ENCODE peak calls at places on chromosomes 13 and 19, in six cellular contexts. One of them, this sample, is unnamed.
A peak's percentile ranks its signal among the peaks of the same experiment; 100 is the strongest.

GRCh38 chr13:49759503-49759902 is 33.0 kb downstream of the KPNA3 start:
- DNase-seq in Peyer's patch: no peak
- DNase-seq in HL-60: no peak
- DNase-seq in ascending aorta: no peak
- DNase-seq in breast epithelium: no peak
- DNase-seq in SK-N-SH: no peak
- DNase-seq in this sample: no peak

GRCh38 chr19:13060964-13061927 is 41.4 kb downstream of the LYL1 start:
- DNase-seq in Peyer's patch: peak; percentile 91
- DNase-seq in HL-60: peak; percentile 41
- DNase-seq in ascending aorta: no peak
- DNase-seq in breast epithelium: peak; percentile 66
- DNase-seq in SK-N-SH: peak; percentile 92
- DNase-seq in this sample: no peak

GRCh38 chr13:20492641-20493040 is 33.0 kb downstream of the CRYL1 start:
- DNase-seq in Peyer's patch: no peak
- DNase-seq in HL-60: no peak
- DNase-seq in ascending aorta: no peak
- DNase-seq in breast epithelium: no peak
- DNase-seq in SK-N-SH: no peak
- DNase-seq in this sample: no peak

GRCh38 chr13:44692173-44692713 is 116.1 kb upstream of the TSC22D1 start:
- DNase-seq in Peyer's patch: no peak
- DNase-seq in HL-60: no peak
- DNase-seq in ascending aorta: no peak
- DNase-seq in breast epithelium: no peak
- DNase-seq in SK-N-SH: no peak
- DNase-seq in this sample: no peak

GRCh38 chr19:15471639-15472101 is 7.3 kb upstream of the RASAL3 start:
- DNase-seq in Peyer's patch: no peak
- DNase-seq in HL-60: no peak
- DNase-seq in ascending aorta: no peak
- DNase-seq in breast epithelium: no peak
- DNase-seq in SK-N-SH: peak; percentile 12
- DNase-seq in this sample: no peak

GRCh38 chr13:75400775-75401174 is 81.2 kb downstream of the TBC1D4 start:
- DNase-seq in Peyer's patch: no peak
- DNase-seq in HL-60: no peak
- DNase-seq in ascending aorta: no peak
- DNase-seq in breast epithelium: no peak
- DNase-seq in SK-N-SH: no peak
- DNase-seq in this sample: no peak

GRCh38 chr13:50393641-50394040 is 378.4 kb downstream of the KCNRG start:
- DNase-seq in Peyer's patch: no peak
- DNase-seq in HL-60: no peak
- DNase-seq in ascending aorta: no peak
- DNase-seq in breast epithelium: no peak
- DNase-seq in SK-N-SH: no peak
- DNase-seq in this sample: no peak

GRCh38 chr19:778910-779653 is 18.2 kb upstream of the PTBP1 start:
- DNase-seq in Peyer's patch: no peak
- DNase-seq in HL-60: peak; percentile 77
- DNase-seq in ascending aorta: no peak
- DNase-seq in breast epithelium: peak; percentile 74
- DNase-seq in SK-N-SH: no peak
- DNase-seq in this sample: no peak

GRCh38 chr19:58252102-58252685 is 23.5 kb downstream of the ZNF544 start:
- DNase-seq in Peyer's patch: no peak
- DNase-seq in HL-60: no peak
- DNase-seq in ascending aorta: no peak
- DNase-seq in breast epithelium: no peak
- DNase-seq in SK-N-SH: no peak
- DNase-seq in this sample: no peak

GRCh38 chr13:112346173-112346898 is 29.8 kb upstream of the SPACA7 start:
- DNase-seq in Peyer's patch: no peak
- DNase-seq in HL-60: no peak
- DNase-seq in ascending aorta: no peak
- DNase-seq in breast epithelium: no peak
- DNase-seq in SK-N-SH: no peak
- DNase-seq in this sample: no peak

GRCh38 chr13:114099918-114100445 is 32.4 kb downstream of the RASA3 start:
- DNase-seq in Peyer's patch: peak; percentile 42
- DNase-seq in HL-60: no peak
- DNase-seq in ascending aorta: no peak
- DNase-seq in breast epithelium: no peak
- DNase-seq in SK-N-SH: peak; percentile 59
- DNase-seq in this sample: no peak

GRCh38 chr19:43639507-43640423 is at the start of gene CADM4:
- DNase-seq in Peyer's patch: peak; percentile 64
- DNase-seq in HL-60: no peak
- DNase-seq in ascending aorta: no peak
- DNase-seq in breast epithelium: peak; percentile 27
- DNase-seq in SK-N-SH: peak; percentile 93
- DNase-seq in this sample: no peak

GRCh38 chr13:114134944-114135610 is 2.7 kb upstream of the RASA3 start:
- DNase-seq in Peyer's patch: peak; percentile 20
- DNase-seq in HL-60: no peak
- DNase-seq in ascending aorta: no peak
- DNase-seq in breast epithelium: no peak
- DNase-seq in SK-N-SH: no peak
- DNase-seq in this sample: no peak

GRCh38 chr19:31676271-31677004 is 327.2 kb upstream of the TSHZ3 start:
- DNase-seq in Peyer's patch: no peak
- DNase-seq in HL-60: no peak
- DNase-seq in ascending aorta: no peak
- DNase-seq in breast epithelium: no peak
- DNase-seq in SK-N-SH: peak; percentile 48
- DNase-seq in this sample: no peak

GRCh38 chr13:70415141-70415540 is 306.9 kb upstream of the KLHL1 start:
- DNase-seq in Peyer's patch: no peak
- DNase-seq in HL-60: no peak
- DNase-seq in ascending aorta: no peak
- DNase-seq in breast epithelium: no peak
- DNase-seq in SK-N-SH: no peak
- DNase-seq in this sample: no peak

GRCh38 chr13:51921790-51922740 is 60.3 kb downstream of the CCDC70 start:
- DNase-seq in Peyer's patch: no peak
- DNase-seq in HL-60: no peak
- DNase-seq in ascending aorta: no peak
- DNase-seq in breast epithelium: no peak
- DNase-seq in SK-N-SH: no peak
- DNase-seq in this sample: peak; percentile 50

GRCh38 chr13:30049692-30050091 is 199.3 kb upstream of the UBL3 start:
- DNase-seq in Peyer's patch: no peak
- DNase-seq in HL-60: no peak
- DNase-seq in ascending aorta: no peak
- DNase-seq in breast epithelium: peak; percentile 24
- DNase-seq in SK-N-SH: no peak
- DNase-seq in this sample: no peak

GRCh38 chr13:113802090-113802531 is 43.1 kb downstream of the TMEM255B start:
- DNase-seq in Peyer's patch: peak; percentile 55
- DNase-seq in HL-60: no peak
- DNase-seq in ascending aorta: no peak
- DNase-seq in breast epithelium: no peak
- DNase-seq in SK-N-SH: peak; percentile 97
- DNase-seq in this sample: no peak

GRCh38 chr19:43596842-43597461 is 557 bp downstream of the ZNF576 start:
- DNase-seq in Peyer's patch: no peak
- DNase-seq in HL-60: no peak
- DNase-seq in ascending aorta: no peak
- DNase-seq in breast epithelium: no peak
- DNase-seq in SK-N-SH: no peak
- DNase-seq in this sample: no peak

GRCh38 chr13:20197361-20197834 is 4.7 kb upstream of the GJB2 start:
- DNase-seq in Peyer's patch: no peak
- DNase-seq in HL-60: no peak
- DNase-seq in ascending aorta: no peak
- DNase-seq in breast epithelium: no peak
- DNase-seq in SK-N-SH: peak; percentile 59
- DNase-seq in this sample: no peak

GRCh38 chr13:73171242-73171641 is 112.4 kb downstream of the KLF5 start:
- DNase-seq in Peyer's patch: no peak
- DNase-seq in HL-60: no peak
- DNase-seq in ascending aorta: no peak
- DNase-seq in breast epithelium: no peak
- DNase-seq in SK-N-SH: no peak
- DNase-seq in this sample: no peak

GRCh38 chr19:48479686-48480085 is 10.5 kb downstream of the CYTH2 start:
- DNase-seq in Peyer's patch: peak; percentile 51
- DNase-seq in HL-60: no peak
- DNase-seq in ascending aorta: no peak
- DNase-seq in breast epithelium: no peak
- DNase-seq in SK-N-SH: peak; percentile 19
- DNase-seq in this sample: no peak

GRCh38 chr13:34941436-34941834 is 635 bp upstream of the NBEA start:
- DNase-seq in Peyer's patch: no peak
- DNase-seq in HL-60: no peak
- DNase-seq in ascending aorta: no peak
- DNase-seq in breast epithelium: no peak
- DNase-seq in SK-N-SH: no peak
- DNase-seq in this sample: no peak

GRCh38 chr19:3397266-3398022 is 31.1 kb downstream of the NFIC start:
- DNase-seq in Peyer's patch: no peak
- DNase-seq in HL-60: no peak
- DNase-seq in ascending aorta: no peak
- DNase-seq in breast epithelium: peak; percentile 59
- DNase-seq in SK-N-SH: peak; percentile 47
- DNase-seq in this sample: no peak

GRCh38 chr13:67283602-67284001 is 53.5 kb upstream of the PCDH9 start:
- DNase-seq in Peyer's patch: no peak
- DNase-seq in HL-60: no peak
- DNase-seq in ascending aorta: no peak
- DNase-seq in breast epithelium: no peak
- DNase-seq in SK-N-SH: no peak
- DNase-seq in this sample: no peak

GRCh38 chr19:7679017-7679720 is 1.5 kb upstream of the TRAPPC5 start:
- DNase-seq in Peyer's patch: no peak
- DNase-seq in HL-60: peak; percentile 66
- DNase-seq in ascending aorta: no peak
- DNase-seq in breast epithelium: no peak
- DNase-seq in SK-N-SH: peak; percentile 57
- DNase-seq in this sample: no peak

GRCh38 chr13:26220575-26220974 is 1.5 kb downstream of the RNF6 start:
- DNase-seq in Peyer's patch: no peak
- DNase-seq in HL-60: no peak
- DNase-seq in ascending aorta: no peak
- DNase-seq in breast epithelium: no peak
- DNase-seq in SK-N-SH: no peak
- DNase-seq in this sample: no peak

GRCh38 chr19:39993605-39994004 is 3.3 kb upstream of the ZNF546 start:
- DNase-seq in Peyer's patch: no peak
- DNase-seq in HL-60: no peak
- DNase-seq in ascending aorta: no peak
- DNase-seq in breast epithelium: no peak
- DNase-seq in SK-N-SH: no peak
- DNase-seq in this sample: no peak

GRCh38 chr19:6238643-6239281 is 41.0 kb downstream of the MLLT1 start:
- DNase-seq in Peyer's patch: peak; percentile 50
- DNase-seq in HL-60: no peak
- DNase-seq in ascending aorta: no peak
- DNase-seq in breast epithelium: peak; percentile 66
- DNase-seq in SK-N-SH: no peak
- DNase-seq in this sample: no peak

GRCh38 chr19:18861235-18861634 is 29.5 kb downstream of the UPF1 start:
- DNase-seq in Peyer's patch: no peak
- DNase-seq in HL-60: no peak
- DNase-seq in ascending aorta: no peak
- DNase-seq in breast epithelium: no peak
- DNase-seq in SK-N-SH: no peak
- DNase-seq in this sample: no peak

GRCh38 chr19:18860302-18860700 is 28.5 kb downstream of the UPF1 start:
- DNase-seq in Peyer's patch: no peak
- DNase-seq in HL-60: no peak
- DNase-seq in ascending aorta: no peak
- DNase-seq in breast epithelium: no peak
- DNase-seq in SK-N-SH: no peak
- DNase-seq in this sample: no peak

GRCh38 chr19:18861917-18862316 is 30.2 kb downstream of the UPF1 start:
- DNase-seq in Peyer's patch: no peak
- DNase-seq in HL-60: no peak
- DNase-seq in ascending aorta: no peak
- DNase-seq in breast epithelium: no peak
- DNase-seq in SK-N-SH: no peak
- DNase-seq in this sample: no peak

GRCh38 chr19:18859676-18860301 is 28.0 kb downstream of the UPF1 start:
- DNase-seq in Peyer's patch: no peak
- DNase-seq in HL-60: no peak
- DNase-seq in ascending aorta: no peak
- DNase-seq in breast epithelium: no peak
- DNase-seq in SK-N-SH: no peak
- DNase-seq in this sample: no peak

DNA sequence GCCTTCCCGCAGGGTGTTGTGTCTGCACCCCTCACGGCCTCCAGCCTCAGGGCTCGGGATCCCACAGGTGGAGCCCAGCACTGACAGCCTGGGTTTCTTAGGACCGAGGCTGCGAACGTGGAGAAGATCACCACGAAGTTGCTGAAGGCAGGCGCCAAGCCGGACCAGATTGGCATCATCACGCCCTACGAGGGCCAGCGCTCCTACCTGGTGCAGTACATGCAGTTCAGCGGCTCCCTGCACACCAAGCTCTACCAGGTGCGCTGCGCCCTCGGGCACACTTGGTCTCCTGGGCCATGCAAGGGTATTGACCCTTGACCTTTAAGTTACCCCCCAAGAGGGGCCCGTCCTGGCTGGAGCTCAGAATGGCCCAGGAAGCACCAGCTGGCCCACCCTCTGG is 29.0 kb downstream of the UPF1 start:
- DNase-seq in Peyer's patch: no peak
- DNase-seq in HL-60: no peak
- DNase-seq in ascending aorta: no peak
- DNase-seq in breast epithelium: no peak
- DNase-seq in SK-N-SH: no peak
- DNase-seq in this sample: no peak
- H3K27ac ChIP-seq in Peyer's patch: no peak overlapping the region
- H3K27ac ChIP-seq in HL-60: no peak overlapping the region
- H3K27ac ChIP-seq in ascending aorta: no peak overlapping the region
- H3K27ac ChIP-seq in breast epithelium: no peak overlapping the region
- H3K27ac ChIP-seq in SK-N-SH: no peak overlapping the region
- H3K27ac ChIP-seq in this sample: no peak overlapping the region

GRCh38 chr13:27960362-27961226 is 8.5 kb downstream of the CDX2 start:
- DNase-seq in Peyer's patch: peak; percentile 90
- DNase-seq in HL-60: peak; percentile 50
- DNase-seq in ascending aorta: no peak
- DNase-seq in breast epithelium: peak; percentile 35
- DNase-seq in SK-N-SH: peak; percentile 61
- DNase-seq in this sample: no peak
- H3K4me3 ChIP-seq in Peyer's patch: peak overlapping the region; percentile 4
- H3K4me3 ChIP-seq in HL-60: peak overlapping the region; percentile 45
- H3K4me3 ChIP-seq in ascending aorta: peak overlapping the region; percentile 28
- H3K4me3 ChIP-seq in breast epithelium: peak overlapping the region; percentile 59
- H3K4me3 ChIP-seq in SK-N-SH: no peak overlapping the region
- H3K4me3 ChIP-seq in this sample: peak overlapping the region; percentile 67

GRCh38 chr19:2043864-2044708 is 7.0 kb downstream of the MKNK2 start:
- DNase-seq in Peyer's patch: peak; percentile 54
- DNase-seq in HL-60: peak; percentile 29
- DNase-seq in ascending aorta: no peak
- DNase-seq in breast epithelium: no peak
- DNase-seq in SK-N-SH: no peak
- DNase-seq in this sample: no peak
- TF ChIP-seq CTCF in Peyer's patch: no peak
- TF ChIP-seq CTCF in HL-60: no peak
- TF ChIP-seq CTCF in ascending aorta: no peak
- TF ChIP-seq CTCF in breast epithelium: no peak
- TF ChIP-seq CTCF in SK-N-SH: no peak
- TF ChIP-seq CTCF in this sample: no peak

GRCh38 chr19:5079410-5079774 is 110.5 kb downstream of the KDM4B start:
- DNase-seq in Peyer's patch: no peak
- DNase-seq in HL-60: no peak
- DNase-seq in ascending aorta: no peak
- DNase-seq in breast epithelium: no peak
- DNase-seq in SK-N-SH: no peak
- DNase-seq in this sample: no peak
- H3K27ac ChIP-seq in Peyer's patch: no peak overlapping the region
- H3K27ac ChIP-seq in HL-60: no peak overlapping the region
- H3K27ac ChIP-seq in ascending aorta: no peak overlapping the region
- H3K27ac ChIP-seq in breast epithelium: no peak overlapping the region
- H3K27ac ChIP-seq in SK-N-SH: no peak overlapping the region
- H3K27ac ChIP-seq in this sample: no peak overlapping the region

This sample was measured in coronary artery.